ENCODE peak calls at places on chromosomes 16 and 17, in six cellular contexts. K is CD8-positive, alpha-beta T cell; G is heart left ventricle; U is upper lobe of right lung; V is PC-9; R is dorsolateral prefrontal cortex. I is an unnamed sample.

GRCh38 chr17:72004011-72004427 is 116.8 kb upstream of the SOX9 start:
- DNase-seq in U (no peak), R (no peak), G (no peak), K (no peak), V (no peak), I (no peak)

GRCh38 chr16:3175157-3176153 is 12.5 kb upstream of the OR1F1 start:
- DNase-seq in K (no peak), U (no peak), G (no peak), R (no peak), V (no peak), I (no peak)

GRCh38 chr17:29155966-29156338 is 24.2 kb downstream of the MYO18A start:
- DNase-seq in U (no peak), R (no peak), V (no peak), K (no peak), G (peak), I (no peak)

GRCh38 chr16:7541026-7541425 is 208.4 kb downstream of the RBFOX1 start:
- DNase-seq in G (no peak), U (no peak), K (no peak), V (no peak), R (no peak), I (no peak)

GRCh38 chr17:35866356-35866950 is 2.2 kb downstream of the HEATR9 start:
- DNase-seq in U (no peak), V (no peak), R (no peak), G (no peak), K (no peak), I (no peak)

GRCh38 chr17:27463235-27463677 is 7.0 kb downstream of the KSR1 start:
- DNase-seq in G (no peak), R (no peak), U (no peak), V (no peak), K (no peak), I (no peak)

GRCh38 chr16:11328172-11329079 is 16.8 kb upstream of the RMI2 start:
- DNase-seq in K (peak), V (peak), R (no peak), U (no peak), G (peak), I (no peak)

GRCh38 chr16:75176926-75177325 is 28.6 kb downstream of the ZFP1 start:
- DNase-seq in K (no peak), R (no peak), V (no peak), G (no peak), U (no peak), I (no peak)

GRCh38 chr16:79430129-79430789 is 170.3 kb downstream of the MAF start:
- DNase-seq in V (no peak), U (no peak), R (peak), G (no peak), K (no peak), I (no peak)

GRCh38 chr17:6470146-6470718 is 26.0 kb downstream of the PIMREG start:
- DNase-seq in V (no peak), U (no peak), G (no peak), R (no peak), K (no peak), I (no peak)

GRCh38 chr16:72532896-72533295 is 360.9 kb upstream of the PMFBP1 start:
- DNase-seq in K (no peak), R (no peak), V (no peak), U (no peak), G (no peak), I (no peak)

DNA sequence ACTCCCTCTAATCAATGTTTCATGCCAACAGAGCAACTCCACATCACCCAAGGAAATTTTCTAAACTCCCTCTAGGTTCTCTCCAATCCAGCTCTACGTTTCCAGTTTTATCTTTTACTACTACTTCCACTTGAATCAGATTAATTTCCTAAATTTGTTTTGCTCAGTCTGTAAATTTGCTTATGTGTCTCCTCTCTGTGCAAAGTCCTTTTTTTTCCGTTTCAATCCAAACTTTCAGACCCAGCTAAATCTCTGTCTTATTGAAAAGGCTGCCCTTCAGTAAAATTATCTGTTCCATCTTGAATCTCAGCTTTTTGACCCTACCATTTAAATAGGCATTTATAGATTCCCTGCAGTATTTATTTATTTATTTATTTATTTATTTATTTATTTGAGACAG is 61.4 kb upstream of the COX10 start:
- DNase-seq in G (no peak), V (no peak), R (no peak), U (no peak), K (no peak), I (no peak)
- H3K27ac ChIP-seq in G (no peak), V (no peak), R (no peak), U (no peak), K (no peak), I (no peak)

GRCh38 chr17:39666231-39666600 is 1.1 kb downstream of the TCAP start:
- DNase-seq in K (no peak), R (no peak), U (no peak), V (no peak), G (no peak), I (no peak)
- H3K27ac ChIP-seq in K (no peak), R (peak), U (peak), V (no peak), G (peak), I (peak)

GRCh38 chr16:9846362-9847099 is 335.7 kb downstream of the GRIN2A start:
- DNase-seq in G (no peak), R (no peak), V (no peak), K (no peak), U (no peak), I (no peak)
- H3K27ac ChIP-seq in G (no peak), R (no peak), V (no peak), K (no peak), U (no peak), I (no peak)

DNA sequence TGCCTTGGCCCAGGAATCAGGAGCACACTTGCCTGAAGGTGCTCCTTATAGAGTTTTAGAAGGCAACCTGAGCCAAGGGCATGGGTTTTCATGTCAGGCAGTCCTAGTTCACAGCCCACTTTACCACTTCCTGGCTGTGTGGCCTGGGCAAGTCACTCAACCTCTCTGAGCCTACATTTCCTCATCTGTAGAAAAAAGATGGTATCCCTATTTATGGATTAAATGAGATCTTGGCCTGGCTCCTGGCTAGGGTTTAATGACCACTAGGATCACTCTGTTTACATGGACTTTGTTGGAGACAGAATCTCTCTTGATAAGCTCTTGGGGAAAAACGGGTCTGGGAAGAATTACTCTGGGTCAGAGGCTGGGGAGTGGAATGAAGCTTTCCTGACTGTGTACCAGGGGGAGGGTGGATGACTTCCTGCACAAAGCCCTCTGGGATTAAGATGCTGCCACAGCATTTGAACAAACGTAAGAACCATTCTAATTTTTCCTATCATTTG is 2.3 kb downstream of the MT2A start:
- DNase-seq in V (no peak), R (no peak), G (peak), K (no peak), U (no peak), I (no peak)
- H3K27ac ChIP-seq in V (peak), R (peak), G (peak), K (peak), U (peak), I (peak)

DNA sequence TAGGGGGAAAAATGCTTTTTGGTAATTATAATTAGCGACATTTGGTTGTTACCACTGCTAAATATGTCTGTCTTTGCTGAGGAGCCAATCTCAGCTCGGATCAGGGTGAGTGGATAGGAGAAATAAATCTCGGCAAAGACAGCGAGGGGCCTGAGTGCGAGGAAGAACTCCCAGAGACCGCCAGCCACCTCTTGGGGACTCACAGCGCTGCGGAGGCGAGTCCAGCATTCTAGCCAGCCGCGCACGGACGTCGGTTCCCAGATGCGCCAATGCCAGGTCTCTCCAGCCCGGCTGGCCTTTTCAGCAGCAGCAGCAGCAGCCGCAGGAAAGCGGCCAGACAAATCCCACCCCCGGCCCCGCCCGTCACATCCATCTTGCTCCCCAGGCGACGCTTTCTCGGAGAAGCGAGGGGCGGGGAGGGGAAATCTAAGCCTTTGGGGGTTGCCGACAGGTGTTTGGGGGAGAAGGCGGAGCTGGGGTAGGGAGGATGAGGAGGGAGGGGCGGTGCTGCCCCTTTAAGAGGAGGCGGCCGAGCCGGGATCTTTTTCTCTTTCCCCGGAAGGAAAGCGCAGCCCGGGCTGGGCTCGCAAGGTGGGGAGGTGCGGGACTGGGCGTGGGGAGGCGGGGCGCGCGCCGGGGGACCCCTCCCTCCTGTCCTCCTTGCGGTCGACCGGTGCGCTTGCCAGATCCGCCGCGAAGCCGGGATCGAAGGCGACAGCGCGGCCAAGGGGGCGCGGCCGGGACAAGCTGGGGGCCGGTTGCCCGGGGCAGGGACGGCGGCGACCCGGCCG is at the start of gene ITGA3:
- DNase-seq in G (peak), U (peak), K (peak), V (peak), R (peak), I (peak)
- H3K27ac ChIP-seq in G (peak), U (peak), K (no peak), V (peak), R (peak), I (peak)